ENCODE peak calls at places on chromosome 3, in five cellular contexts. E is endodermal cell, V is hepatocyte, A is GM13977, P is endothelial cell. B is an unnamed sample.
A peak's percentile ranks its signal among the peaks of the same experiment; 100 is the strongest.

GRCh38 chr3:142019794-142020320 is 129.5 kb downstream of the TFDP2 start:
- DNase-seq in E (no peak), V (no peak), A (peak; percentile 41), P (no peak), B (no peak)

GRCh38 chr3:128624526-128625138 is 26.0 kb downstream of the RPN1 start:
- DNase-seq in E (no peak), V (no peak), A (no peak), P (no peak), B (no peak)

GRCh38 chr3:46293991-46294833 is 52.0 kb downstream of the CCR3 start:
- DNase-seq in E (no peak), V (no peak), A (peak; percentile 40), P (no peak), B (no peak)

GRCh38 chr3:174132421-174133042 is 726.6 kb upstream of the NAALADL2 start:
- DNase-seq in E (no peak), V (peak; percentile 48), A (no peak), P (no peak), B (peak; percentile 20)

GRCh38 chr3:57910988-57911387 is 97.2 kb upstream of the FLNB start:
- DNase-seq in E (peak; percentile 65), V (no peak), A (no peak), P (peak; percentile 22), B (peak; percentile 47)

GRCh38 chr3:38964646-38965045 is 87.1 kb downstream of the SCN11A start:
- DNase-seq in E (no peak), V (no peak), A (no peak), P (no peak), B (no peak)

GRCh38 chr3:25427155-25428002 is 684 bp upstream of the RARB start:
- DNase-seq in E (no peak), V (peak; percentile 40), A (no peak), P (no peak), B (no peak)

GRCh38 chr3:57624801-57625200 is 27.7 kb upstream of the ARF4 start:
- DNase-seq in E (no peak), V (no peak), A (no peak), P (no peak), B (no peak)

GRCh38 chr3:191282262-191283215 is 46.7 kb upstream of the CCDC50 start:
- DNase-seq in E (no peak), V (no peak), A (no peak), P (no peak), B (no peak)

DNA sequence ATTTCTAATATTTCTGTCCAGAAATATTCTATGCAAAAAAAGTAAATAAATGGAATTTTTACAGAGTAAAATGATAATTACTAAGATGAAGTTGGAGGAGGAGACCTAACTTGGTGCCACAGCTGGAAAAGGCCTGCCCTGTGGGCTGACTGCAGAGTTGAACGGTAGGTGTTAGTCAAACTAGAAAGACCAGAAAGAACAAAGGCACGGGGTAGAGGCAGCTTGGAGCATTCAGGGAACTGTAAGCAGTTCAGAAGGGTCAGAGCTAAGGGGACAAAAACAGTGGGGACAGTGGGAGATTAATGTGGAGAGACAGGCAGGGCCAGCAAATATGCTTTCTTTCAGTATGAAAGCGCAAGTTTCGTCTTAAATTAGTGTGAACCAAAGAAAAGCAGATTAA is 39.3 kb upstream of the PTPRG start:
- DNase-seq in E (peak; percentile 64), V (no peak), A (no peak), P (no peak), B (no peak)
- TF ChIP-seq CTCF in E (no peak), V (no peak), A (no peak), P (no peak), B (no peak)

GRCh38 chr3:53045784-53046170 is at the start of gene SFMBT1:
- DNase-seq in E (peak; percentile 81), V (peak; percentile 90), A (peak; percentile 95), P (peak; percentile 64), B (peak; percentile 67)

GRCh38 chr3:53045107-53045783 is 628 bp downstream of the SFMBT1 start:
- DNase-seq in E (no peak), V (peak; percentile 87), A (peak; percentile 91), P (peak; percentile 47), B (peak; percentile 63)

GRCh38 chr3:53043738-53044137 is 2.1 kb downstream of the SFMBT1 start:
- DNase-seq in E (no peak), V (no peak), A (no peak), P (no peak), B (no peak)

GRCh38 chr3:53044371-53045106 is 1.3 kb downstream of the SFMBT1 start:
- DNase-seq in E (peak; percentile 76), V (peak; percentile 47), A (peak; percentile 65), P (peak; percentile 34), B (peak; percentile 30)

DNA sequence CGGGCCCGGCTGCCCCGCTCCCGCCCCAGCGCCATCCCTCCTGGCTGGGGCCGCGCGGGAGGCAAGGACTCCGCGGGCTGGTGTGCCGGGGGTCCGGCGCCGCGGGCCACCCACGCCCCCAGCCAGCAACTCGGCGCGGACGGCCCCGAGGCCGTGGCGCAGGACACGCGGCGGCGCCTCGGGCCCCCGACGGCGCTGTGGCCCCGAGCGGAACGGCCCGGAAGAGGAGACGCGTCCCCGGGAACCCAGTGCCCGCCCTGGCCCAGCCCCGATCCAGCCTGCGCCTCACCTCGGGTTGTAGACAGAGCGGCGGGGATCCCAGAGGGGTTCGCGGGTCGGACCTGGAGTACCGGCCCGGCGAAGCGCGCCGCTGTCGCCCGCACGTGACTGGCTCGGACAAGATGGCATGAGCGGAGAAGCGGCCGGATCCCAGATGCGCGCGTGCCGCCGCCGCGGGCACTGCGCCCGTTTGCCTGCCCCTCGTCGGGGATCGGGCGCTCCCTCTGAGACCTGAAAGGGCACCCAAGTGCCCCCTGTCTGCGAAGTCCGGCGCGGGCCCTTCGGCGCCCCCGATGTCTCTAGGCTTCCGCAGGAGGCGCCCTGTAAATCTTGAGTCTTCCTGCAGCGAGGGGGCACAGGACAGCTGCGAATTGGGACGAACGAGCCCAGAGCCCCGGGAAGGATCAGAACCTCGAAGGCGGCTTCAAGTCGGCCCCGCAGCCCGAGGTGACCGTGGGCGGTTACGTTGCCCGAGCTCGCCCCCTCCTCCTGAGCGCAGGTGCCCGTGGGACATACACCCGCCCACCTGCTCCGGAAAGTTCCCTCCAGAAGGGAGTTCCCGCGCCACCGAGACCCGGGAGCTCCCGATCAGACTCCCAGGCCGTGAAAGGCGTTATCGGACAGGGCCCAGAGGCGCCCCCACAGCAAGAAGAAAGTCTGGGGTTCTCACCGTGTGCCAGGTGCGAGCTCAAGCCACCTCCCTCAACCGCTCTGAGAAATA is 598 bp upstream of the SFMBT1 start:
- DNase-seq in E (peak; percentile 92), V (peak; percentile 72), A (peak; percentile 71), P (peak; percentile 45), B (peak; percentile 82)
- TF ChIP-seq CTCF in E (peak; percentile 75), V (peak; percentile 51), A (peak; percentile 56), P (no peak), B (peak; percentile 59)

DNA sequence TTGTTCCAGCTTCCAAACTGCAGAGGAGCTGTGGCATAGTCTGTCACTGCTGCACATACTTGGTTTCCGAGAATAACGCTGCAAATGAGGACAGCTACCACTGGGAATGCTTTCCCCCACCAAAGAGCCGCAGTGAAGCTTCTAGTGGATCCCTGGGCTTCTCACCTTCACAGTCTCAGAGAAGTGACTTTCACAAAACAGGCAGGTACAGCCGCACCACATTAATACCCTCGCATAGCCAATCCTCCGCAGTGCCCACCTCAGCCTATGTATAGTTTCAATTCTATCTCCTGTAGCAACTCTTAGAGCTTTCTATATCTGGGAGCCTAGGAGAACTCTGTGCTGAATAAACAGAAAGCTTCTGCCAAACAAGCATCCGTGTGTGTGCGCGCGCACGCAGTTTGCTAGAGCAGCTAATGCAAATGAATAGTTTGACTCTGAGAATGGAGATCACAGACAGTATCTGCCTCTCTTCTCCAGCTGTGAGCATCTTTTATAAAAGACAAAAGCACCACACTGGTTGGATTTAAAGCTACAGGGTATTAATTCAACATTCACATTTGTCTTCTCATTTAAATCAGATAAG is 81.9 kb upstream of the PLXND1 start:
- DNase-seq in E (peak; percentile 86), V (peak; percentile 88), A (no peak), P (peak; percentile 30), B (no peak)
- TF ChIP-seq CTCF in E (no peak), V (no peak), A (no peak), P (no peak), B (no peak)

GRCh38 chr3:160661660-160662059 is 15.3 kb upstream of the ARL14 start:
- DNase-seq in E (no peak), V (no peak), A (no peak), P (no peak), B (no peak)
- TF ChIP-seq CTCF in E (no peak), V (no peak), A (no peak), P (no peak), B (no peak)